ENCODE peak calls at places on chromosome X, in six cellular contexts. One of them, this sample, is unnamed.

GRCh38 chrX:136780241-136780640 is 491 bp downstream of the ARHGEF6 start:
- DNase-seq in astrocyte of the spinal cord: no peak
- DNase-seq in gastrocnemius medialis: no peak
- DNase-seq in hepatocyte: no peak
- DNase-seq in HCT116: no peak
- DNase-seq in testis: no peak
- DNase-seq in this sample: no peak

GRCh38 chrX:120559799-120560198 is 963 bp downstream of the CUL4B start:
- DNase-seq in hepatocyte: no peak
- DNase-seq in testis: peak
- DNase-seq in gastrocnemius medialis: no peak
- DNase-seq in HCT116: no peak
- DNase-seq in astrocyte of the spinal cord: no peak
- DNase-seq in this sample: no peak

GRCh38 chrX:115233497-115234219 is at the start of gene LRCH2:
- DNase-seq in astrocyte of the spinal cord: peak
- DNase-seq in gastrocnemius medialis: no peak
- DNase-seq in HCT116: no peak
- DNase-seq in testis: peak
- DNase-seq in hepatocyte: peak
- DNase-seq in this sample: peak

GRCh38 chrX:21943460-21944135 is 3.1 kb downstream of the SMS start:
- DNase-seq in HCT116: peak
- DNase-seq in gastrocnemius medialis: no peak
- DNase-seq in testis: no peak
- DNase-seq in astrocyte of the spinal cord: peak
- DNase-seq in hepatocyte: no peak
- DNase-seq in this sample: no peak

GRCh38 chrX:106039920-106040319 is 1.4 kb upstream of the SERPINA7 start:
- DNase-seq in hepatocyte: peak
- DNase-seq in astrocyte of the spinal cord: peak
- DNase-seq in gastrocnemius medialis: no peak
- DNase-seq in testis: peak
- DNase-seq in HCT116: peak
- DNase-seq in this sample: no peak

GRCh38 chrX:138287200-138287865 is 424.2 kb downstream of the FGF13 start:
- DNase-seq in testis: peak
- DNase-seq in gastrocnemius medialis: no peak
- DNase-seq in HCT116: no peak
- DNase-seq in astrocyte of the spinal cord: no peak
- DNase-seq in hepatocyte: no peak
- DNase-seq in this sample: no peak

GRCh38 chrX:138946941-138947340 is 235.4 kb upstream of the FGF13 start:
- DNase-seq in hepatocyte: no peak
- DNase-seq in testis: no peak
- DNase-seq in astrocyte of the spinal cord: no peak
- DNase-seq in gastrocnemius medialis: no peak
- DNase-seq in HCT116: no peak
- DNase-seq in this sample: no peak

GRCh38 chrX:123361371-123361770 is 177.3 kb downstream of the GRIA3 start:
- DNase-seq in testis: no peak
- DNase-seq in HCT116: no peak
- DNase-seq in hepatocyte: no peak
- DNase-seq in astrocyte of the spinal cord: no peak
- DNase-seq in gastrocnemius medialis: no peak
- DNase-seq in this sample: peak

GRCh38 chrX:2500091-2500680 is 590 bp downstream of the DHRSX start:
- DNase-seq in testis: peak
- DNase-seq in astrocyte of the spinal cord: peak
- DNase-seq in hepatocyte: peak
- DNase-seq in gastrocnemius medialis: no peak
- DNase-seq in HCT116: no peak
- DNase-seq in this sample: peak

GRCh38 chrX:15755091-15755490 is 17.0 kb downstream of the CA5B start:
- DNase-seq in astrocyte of the spinal cord: no peak
- DNase-seq in gastrocnemius medialis: no peak
- DNase-seq in testis: no peak
- DNase-seq in HCT116: no peak
- DNase-seq in hepatocyte: no peak
- DNase-seq in this sample: no peak

GRCh38 chrX:131057706-131058105 is 440 bp upstream of the ARHGAP36 start:
- DNase-seq in astrocyte of the spinal cord: no peak
- DNase-seq in hepatocyte: no peak
- DNase-seq in HCT116: no peak
- DNase-seq in gastrocnemius medialis: no peak
- DNase-seq in testis: no peak
- DNase-seq in this sample: no peak
- H3K4me3 ChIP-seq in astrocyte of the spinal cord: no peak
- H3K4me3 ChIP-seq in hepatocyte: no peak
- H3K4me3 ChIP-seq in HCT116: no peak
- H3K4me3 ChIP-seq in gastrocnemius medialis: no peak
- H3K4me3 ChIP-seq in testis: no peak
- H3K4me3 ChIP-seq in this sample: no peak

GRCh38 chrX:53288173-53288572 is 6.8 kb upstream of the IQSEC2 start:
- DNase-seq in HCT116: no peak
- DNase-seq in astrocyte of the spinal cord: peak
- DNase-seq in hepatocyte: no peak
- DNase-seq in gastrocnemius medialis: peak
- DNase-seq in testis: no peak
- DNase-seq in this sample: no peak
- H3K4me3 ChIP-seq in HCT116: no peak
- H3K4me3 ChIP-seq in astrocyte of the spinal cord: no peak
- H3K4me3 ChIP-seq in hepatocyte: no peak
- H3K4me3 ChIP-seq in gastrocnemius medialis: peak
- H3K4me3 ChIP-seq in testis: no peak
- H3K4me3 ChIP-seq in this sample: no peak

GRCh38 chrX:6904178-6904577 is 243.3 kb upstream of the STS start:
- DNase-seq in testis: no peak
- DNase-seq in HCT116: no peak
- DNase-seq in astrocyte of the spinal cord: no peak
- DNase-seq in hepatocyte: no peak
- DNase-seq in gastrocnemius medialis: no peak
- DNase-seq in this sample: no peak

DNA sequence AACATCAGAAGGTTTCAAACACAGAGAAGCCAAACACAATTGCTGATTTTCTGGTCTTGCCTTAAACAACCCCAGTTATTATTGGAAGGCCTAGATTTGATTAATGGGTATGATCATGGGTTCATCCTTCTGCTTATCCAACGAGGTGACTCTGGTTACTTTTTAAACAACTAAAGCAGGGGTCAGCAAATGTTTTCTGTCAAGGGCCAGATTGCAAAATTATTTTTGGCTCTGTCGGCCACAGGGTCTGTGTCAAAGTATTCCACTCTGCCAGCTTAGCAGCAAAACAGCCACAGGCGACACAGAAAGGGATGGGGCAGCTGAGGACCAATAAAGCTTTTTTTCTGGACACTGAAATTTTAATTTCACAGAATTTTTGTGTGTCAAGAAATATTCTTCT is 249.1 kb upstream of the STS start:
- DNase-seq in gastrocnemius medialis: no peak
- DNase-seq in astrocyte of the spinal cord: no peak
- DNase-seq in testis: no peak
- DNase-seq in HCT116: no peak
- DNase-seq in hepatocyte: no peak
- DNase-seq in this sample: no peak
- H3K4me3 ChIP-seq in gastrocnemius medialis: no peak
- H3K4me3 ChIP-seq in astrocyte of the spinal cord: no peak
- H3K4me3 ChIP-seq in testis: no peak
- H3K4me3 ChIP-seq in HCT116: no peak
- H3K4me3 ChIP-seq in hepatocyte: no peak
- H3K4me3 ChIP-seq in this sample: no peak

GRCh38 chrX:153921070-153921469 is 5.0 kb downstream of the ARHGAP4 start:
- DNase-seq in gastrocnemius medialis: no peak
- DNase-seq in testis: no peak
- DNase-seq in astrocyte of the spinal cord: no peak
- DNase-seq in HCT116: no peak
- DNase-seq in hepatocyte: no peak
- DNase-seq in this sample: no peak

GRCh38 chrX:153924149-153924861 is 1.8 kb downstream of the ARHGAP4 start:
- DNase-seq in testis: peak
- DNase-seq in astrocyte of the spinal cord: peak
- DNase-seq in hepatocyte: no peak
- DNase-seq in HCT116: no peak
- DNase-seq in gastrocnemius medialis: no peak
- DNase-seq in this sample: peak

GRCh38 chrX:153921511-153922285 is 4.4 kb downstream of the ARHGAP4 start:
- DNase-seq in astrocyte of the spinal cord: no peak
- DNase-seq in testis: no peak
- DNase-seq in hepatocyte: no peak
- DNase-seq in gastrocnemius medialis: no peak
- DNase-seq in HCT116: no peak
- DNase-seq in this sample: no peak

GRCh38 chrX:153922286-153922573 is 3.8 kb downstream of the ARHGAP4 start:
- DNase-seq in hepatocyte: no peak
- DNase-seq in testis: no peak
- DNase-seq in gastrocnemius medialis: no peak
- DNase-seq in astrocyte of the spinal cord: no peak
- DNase-seq in HCT116: no peak
- DNase-seq in this sample: no peak

DNA sequence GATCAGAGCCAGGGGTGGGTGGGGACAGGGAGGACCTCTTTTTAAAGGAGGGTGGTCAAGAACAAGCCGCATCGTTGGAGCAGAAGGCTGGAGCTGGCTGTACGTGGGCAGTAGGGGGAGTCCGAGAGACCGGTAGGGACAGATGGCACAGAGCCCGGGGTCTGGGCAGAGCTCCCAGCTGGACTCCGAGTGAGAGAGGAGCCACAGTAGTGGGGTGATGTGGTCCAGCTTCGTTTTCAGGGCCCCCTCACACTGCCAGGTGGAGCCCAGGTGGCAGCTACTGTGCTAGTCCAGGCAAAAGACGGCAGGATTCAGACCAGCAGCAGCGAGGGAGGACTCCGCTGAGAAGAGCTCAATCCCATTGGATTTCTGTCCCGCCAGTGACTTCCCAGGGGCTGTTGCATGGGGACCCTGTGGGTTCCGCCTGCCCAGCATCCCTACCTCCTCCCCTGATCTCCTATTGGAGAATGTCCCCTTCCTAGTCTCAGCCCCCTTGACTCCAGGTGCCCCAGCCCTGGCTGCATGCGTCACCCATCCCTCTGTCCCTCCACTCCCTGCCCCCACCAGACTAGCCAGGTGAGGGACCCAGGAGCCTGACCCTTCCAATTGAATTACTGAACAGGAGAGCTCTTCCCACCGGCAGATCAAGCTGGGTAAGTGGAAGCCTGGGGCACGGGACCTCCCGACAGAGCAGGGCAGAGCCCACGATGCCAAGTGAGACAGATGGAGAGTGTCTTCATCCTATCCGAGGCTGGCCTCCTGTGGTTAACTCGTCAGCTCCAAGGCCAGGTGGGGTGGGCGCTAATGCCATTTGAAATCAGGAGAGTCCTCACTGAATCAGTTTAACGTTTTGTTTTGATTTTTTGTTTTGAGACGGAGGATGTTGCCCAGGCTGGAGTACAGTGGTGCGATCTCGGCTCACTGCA is 2.9 kb downstream of the ARHGAP4 start:
- DNase-seq in hepatocyte: peak
- DNase-seq in HCT116: no peak
- DNase-seq in astrocyte of the spinal cord: peak
- DNase-seq in testis: peak
- DNase-seq in gastrocnemius medialis: peak
- DNase-seq in this sample: no peak
- H3K4me3 ChIP-seq in hepatocyte: no peak
- H3K4me3 ChIP-seq in HCT116: no peak
- H3K4me3 ChIP-seq in astrocyte of the spinal cord: no peak
- H3K4me3 ChIP-seq in testis: no peak
- H3K4me3 ChIP-seq in gastrocnemius medialis: no peak
- H3K4me3 ChIP-seq in this sample: no peak

DNA sequence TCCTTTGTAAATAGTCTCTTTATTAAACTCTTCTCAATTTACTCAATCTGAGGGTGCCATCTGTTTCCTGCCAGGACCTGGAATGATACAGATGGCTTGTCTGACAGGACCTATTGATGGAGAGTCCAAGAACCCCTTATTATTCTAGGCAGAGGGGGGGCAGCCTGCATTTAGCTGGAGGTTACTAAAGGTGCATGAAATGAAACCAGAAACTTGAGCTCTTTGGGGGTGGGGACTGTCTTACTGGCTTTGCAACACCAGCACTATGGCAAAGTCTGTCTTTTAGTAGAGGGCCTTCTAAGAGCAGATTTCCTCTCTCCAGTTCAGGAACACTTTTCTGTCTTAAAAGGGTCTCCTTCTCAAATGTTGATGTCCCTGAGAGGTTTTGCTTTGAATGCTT is 162.4 kb upstream of the MED14 start:
- DNase-seq in gastrocnemius medialis: no peak
- DNase-seq in HCT116: no peak
- DNase-seq in hepatocyte: no peak
- DNase-seq in testis: no peak
- DNase-seq in astrocyte of the spinal cord: no peak
- DNase-seq in this sample: no peak
- H3K4me3 ChIP-seq in gastrocnemius medialis: no peak
- H3K4me3 ChIP-seq in HCT116: no peak
- H3K4me3 ChIP-seq in hepatocyte: no peak
- H3K4me3 ChIP-seq in testis: no peak
- H3K4me3 ChIP-seq in astrocyte of the spinal cord: no peak
- H3K4me3 ChIP-seq in this sample: no peak

GRCh38 chrX:132023896-132024386 is 839 bp downstream of the STK26 start:
- DNase-seq in HCT116: no peak
- DNase-seq in astrocyte of the spinal cord: no peak
- DNase-seq in gastrocnemius medialis: no peak
- DNase-seq in hepatocyte: no peak
- DNase-seq in testis: peak
- DNase-seq in this sample: peak
- H3K4me3 ChIP-seq in HCT116: peak
- H3K4me3 ChIP-seq in astrocyte of the spinal cord: peak
- H3K4me3 ChIP-seq in gastrocnemius medialis: peak
- H3K4me3 ChIP-seq in hepatocyte: peak
- H3K4me3 ChIP-seq in testis: peak
- H3K4me3 ChIP-seq in this sample: peak

This sample was measured in upper lobe of left lung.